ENCODE peak calls at places on chromosomes 13 and 19, in four cellular contexts. W is GM12878, E is HepG2, H is K562. P is an unnamed sample.

GRCh38 chr19:33468361-33469170 is 53.0 kb downstream of the PEPD start:
- DNase-seq in H (no peak), W (no peak), E (no peak), P (no peak)

GRCh38 chr19:53537523-53538377 is at the start of gene ZNF331:
- DNase-seq in H (no peak), W (peak), E (peak), P (peak)

GRCh38 chr19:10861118-10861651 is 10.2 kb upstream of the CARM1 start:
- DNase-seq in H (peak), E (peak), W (no peak), P (peak)

GRCh38 chr13:107271226-107271625 is 703.3 kb upstream of the ARGLU1 start:
- DNase-seq in E (no peak), W (no peak), H (no peak), P (peak)

GRCh38 chr13:81295177-81295576 is 954.3 kb upstream of the SPRY2 start:
- DNase-seq in H (no peak), W (no peak), E (no peak), P (no peak)

GRCh38 chr19:49936549-49936948 is 7.2 kb upstream of the NUP62 start:
- DNase-seq in H (no peak), W (no peak), E (no peak), P (no peak)

GRCh38 chr19:46481187-46481586 is 9.8 kb upstream of the PNMA8A start:
- DNase-seq in E (no peak), W (no peak), H (no peak), P (no peak)

GRCh38 chr19:33806434-33806881 is 9.8 kb downstream of the KCTD15 start:
- DNase-seq in W (no peak), H (no peak), E (no peak), P (no peak)

GRCh38 chr19:8611890-8612806 is 1.6 kb upstream of the ADAMTS10 start:
- DNase-seq in W (no peak), E (no peak), H (no peak), P (peak)

GRCh38 chr19:55704494-55705245 is 29.6 kb downstream of the EPN1 start:
- DNase-seq in H (no peak), E (no peak), W (no peak), P (no peak)

GRCh38 chr13:51818771-51819511 is 15.0 kb upstream of the DHRS12 start:
- DNase-seq in H (no peak), W (no peak), E (no peak), P (no peak)

GRCh38 chr19:13132471-13133166 is 14.6 kb downstream of the NACC1 start:
- DNase-seq in H (no peak), E (no peak), W (no peak), P (no peak)

GRCh38 chr13:110217811-110218210 is 89.1 kb downstream of the COL4A1 start:
- DNase-seq in E (no peak), W (no peak), H (no peak), P (no peak)

GRCh38 chr19:6279620-6279930 is 200 bp downstream of the MLLT1 start:
- DNase-seq in E (no peak), W (no peak), H (peak), P (no peak)

GRCh38 chr13:50936681-50937080 is 27.1 kb downstream of the RNASEH2B start:
- DNase-seq in E (no peak), W (no peak), H (no peak), P (no peak)

GRCh38 chr13:95301947-95302386 is 716 bp upstream of the ABCC4 start:
- DNase-seq in H (peak), E (no peak), W (no peak), P (no peak)

GRCh38 chr19:55601127-55601526 is 1.0 kb downstream of the ZNF524 start:
- DNase-seq in E (no peak), H (no peak), W (no peak), P (no peak)

GRCh38 chr13:51557875-51558604 is 26.2 kb upstream of the WDFY2 start:
- DNase-seq in W (no peak), E (no peak), H (no peak), P (no peak)

GRCh38 chr13:99895999-99896695 is 75.4 kb downstream of the ZIC5 start:
- DNase-seq in E (no peak), H (no peak), W (no peak), P (no peak)

GRCh38 chr19:28488006-28488405 is 724.9 kb downstream of the UQCRFS1 start:
- DNase-seq in H (no peak), E (no peak), W (no peak), P (no peak)

GRCh38 chr13:20702945-20703784 is at the start of gene IL17D:
- DNase-seq in H (peak), W (no peak), E (no peak), P (peak)

GRCh38 chr13:67438465-67438864 is 208.3 kb upstream of the PCDH9 start:
- DNase-seq in E (no peak), W (no peak), H (no peak), P (no peak)

GRCh38 chr13:82747948-82748347 is 1134.3 kb downstream of the SLITRK1 start:
- DNase-seq in E (no peak), W (no peak), H (no peak), P (no peak)

GRCh38 chr13:91119643-91120042 is 227.8 kb upstream of the MIR17HG start:
- DNase-seq in H (no peak), E (no peak), W (no peak), P (no peak)

GRCh38 chr13:57631607-57632275 is at the start of gene PCDH17:
- DNase-seq in H (no peak), E (no peak), W (no peak), P (peak)

GRCh38 chr19:24054044-24054935 is 32.7 kb upstream of the ZNF254 start:
- DNase-seq in H (no peak), W (no peak), E (peak), P (no peak)

GRCh38 chr19:13981988-13982501 is 24.1 kb downstream of the RFX1 start:
- DNase-seq in H (no peak), E (no peak), W (no peak), P (no peak)

GRCh38 chr13:110233181-110233641 is 73.7 kb downstream of the COL4A1 start:
- DNase-seq in E (no peak), W (no peak), H (no peak), P (peak)

GRCh38 chr13:106376411-106377112 is 158.9 kb downstream of the EFNB2 start:
- DNase-seq in W (no peak), E (no peak), H (no peak), P (peak)

GRCh38 chr13:73598021-73598712 is 536.0 kb downstream of the KLF12 start:
- DNase-seq in H (no peak), E (no peak), W (no peak), P (no peak)

GRCh38 chr19:14248578-14249011 is 42.6 kb upstream of the ADGRL1 start:
- DNase-seq in W (no peak), H (peak), E (no peak), P (peak)

GRCh38 chr13:42047561-42048322 is 706 bp upstream of the DGKH start:
- DNase-seq in H (peak), W (peak), E (no peak), P (peak)

GRCh38 chr13:47184311-47184710 is 287.5 kb upstream of the HTR2A start:
- DNase-seq in H (no peak), W (no peak), E (no peak), P (no peak)

GRCh38 chr13:27487776-27488175 is 37.4 kb upstream of the MTIF3 start:
- DNase-seq in E (no peak), H (no peak), W (no peak), P (no peak)

GRCh38 chr13:113096745-113097305 is 8.8 kb upstream of the F7 start:
- DNase-seq in W (no peak), H (no peak), E (no peak), P (no peak)

DNA sequence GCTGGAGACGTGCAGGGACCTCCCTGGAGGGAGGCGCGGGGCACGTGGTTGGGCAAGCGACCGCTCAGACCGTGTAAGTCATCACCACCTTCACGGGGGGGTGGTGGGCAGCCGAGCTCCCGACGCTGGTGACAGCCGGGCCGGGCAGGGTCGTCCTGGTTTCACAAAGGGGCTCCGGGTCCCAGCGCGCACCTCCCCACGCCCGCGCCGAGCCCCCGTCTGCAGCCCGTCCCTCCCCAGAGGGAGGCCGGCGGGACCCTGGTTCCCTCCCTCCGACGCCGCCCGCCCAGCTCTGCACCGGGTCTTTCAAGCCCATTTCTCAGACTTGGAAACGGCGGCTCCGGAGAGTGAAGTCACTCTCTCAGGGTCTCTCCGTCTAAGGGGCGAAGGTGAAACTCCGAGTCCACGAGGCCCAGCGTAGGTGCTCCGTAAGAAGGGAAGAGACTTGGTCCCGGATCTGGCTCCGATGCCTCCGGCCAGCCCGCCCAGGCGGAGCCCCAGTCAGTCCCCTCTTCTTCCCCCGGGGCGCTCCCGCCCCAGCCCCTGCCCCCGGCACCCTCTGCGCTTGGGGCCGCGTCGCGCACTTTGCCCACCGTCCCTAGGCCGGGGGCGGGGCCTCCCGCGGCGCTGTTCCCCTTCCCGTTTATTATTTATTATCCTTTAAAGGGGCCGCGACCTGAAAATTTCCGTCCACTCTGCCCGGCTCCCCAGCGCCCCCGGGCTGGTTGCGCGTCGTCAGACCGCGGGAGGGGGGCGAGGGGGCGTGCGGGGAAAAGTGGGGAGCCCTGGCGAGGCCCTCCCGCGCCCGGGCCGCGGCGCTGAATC is 536 bp upstream of the ARID3A start:
- DNase-seq in W (no peak), E (peak), H (peak), P (peak)
- TF ChIP-seq EZH2 in W (no peak), E (no peak), H (no peak), P (no peak)

DNA sequence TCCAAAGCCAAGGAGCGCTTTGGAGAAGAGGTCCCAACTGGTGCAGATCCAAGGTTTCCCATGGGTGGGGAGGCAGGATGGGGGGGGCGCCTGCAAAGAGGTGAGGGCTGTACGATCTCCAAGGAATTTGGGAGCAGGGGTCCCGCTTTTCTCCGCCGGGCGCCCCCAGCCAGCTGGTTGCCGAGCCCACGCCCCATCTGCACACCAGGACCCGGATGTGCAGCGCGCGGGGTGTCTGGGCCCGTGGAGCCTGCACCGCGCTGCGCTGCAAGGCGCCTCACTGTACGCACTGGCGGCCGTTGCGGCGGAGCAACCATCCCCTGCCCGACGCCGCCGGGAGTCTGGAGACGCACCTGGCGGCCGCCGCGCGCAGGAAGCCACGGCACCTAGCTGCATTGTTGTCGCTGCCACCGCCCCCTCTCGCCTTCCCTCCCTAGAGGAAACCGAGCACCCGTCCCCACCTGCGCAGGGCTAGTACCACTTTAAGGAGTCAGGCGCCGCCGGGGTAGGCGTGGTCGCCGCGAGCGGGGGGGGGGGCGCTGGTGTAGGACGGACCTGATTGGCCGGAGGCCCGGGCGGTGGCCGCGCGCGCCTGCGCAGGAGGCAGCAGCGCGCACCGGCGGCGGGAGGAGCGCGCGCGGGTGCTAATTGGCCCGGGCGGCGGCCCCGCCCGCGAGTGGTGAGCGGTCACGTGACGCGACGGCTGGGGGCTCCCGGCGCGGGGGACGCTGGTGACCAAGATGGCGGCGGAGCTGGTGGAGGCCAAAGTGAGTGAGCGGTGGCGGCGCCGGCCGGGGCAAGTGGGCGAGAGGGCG is at the start of gene PIAS4:
- DNase-seq in W (peak), H (peak), E (peak), P (peak)
- TF ChIP-seq POLR2A in W (peak), H (peak), E (peak), P (peak)

DNA sequence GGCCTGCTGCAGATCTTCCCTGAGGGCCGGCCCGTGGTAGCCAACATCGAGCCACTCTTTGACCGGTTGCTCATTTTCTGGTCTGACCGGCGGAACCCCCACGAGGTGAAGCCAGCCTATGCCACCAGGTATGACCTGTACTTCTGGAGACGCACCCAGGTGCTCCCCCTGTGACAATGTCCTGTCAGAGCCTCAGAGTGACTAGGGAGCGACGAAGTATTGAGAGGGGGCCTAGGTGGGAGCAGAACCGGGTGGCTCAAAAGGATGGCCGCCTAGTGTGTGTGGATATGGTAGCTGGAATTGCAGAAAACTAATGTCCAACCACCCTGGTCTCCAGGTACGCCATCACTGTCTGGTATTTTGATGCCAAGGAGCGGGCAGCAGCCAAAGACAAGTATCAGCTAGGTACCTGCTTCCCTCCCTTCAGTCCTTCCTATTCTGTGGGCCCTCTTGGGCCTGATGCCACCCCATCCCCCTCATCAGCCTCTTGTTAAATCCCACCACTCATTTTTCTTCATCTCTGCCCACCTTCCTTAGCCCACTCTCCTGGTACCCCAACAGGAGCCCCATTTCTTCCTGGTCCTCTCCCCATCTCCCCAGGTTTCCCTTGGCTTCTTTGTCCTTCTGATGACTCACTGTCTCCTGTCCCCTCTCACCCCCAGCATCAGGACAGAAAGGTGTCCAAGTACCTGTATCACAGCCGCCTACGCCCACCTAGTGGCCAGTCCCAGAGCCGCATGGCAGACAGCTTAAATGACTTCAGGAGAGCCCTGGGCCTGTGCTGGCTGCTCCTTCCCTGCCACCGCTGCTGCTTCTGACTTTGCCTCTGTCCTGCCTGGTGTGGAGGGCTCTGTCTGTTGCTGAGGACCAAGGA is 8.4 kb downstream of the EGLN2 start:
- DNase-seq in W (no peak), H (no peak), E (peak), P (no peak)
- TF ChIP-seq MYC in W (no peak), H (no peak), E (no peak), P (no peak)

GRCh38 chr19:2288743-2289713 is 7.1 kb upstream of the PEAK3 start:
- DNase-seq in W (no peak), H (no peak), E (no peak), P (no peak)
- TF ChIP-seq EZH2 in W (no peak), H (no peak), E (peak), P (no peak)